ENCODE peak calls at places on chromosomes 2 and 18, in four cellular contexts. N, C, E and P are unnamed samples.

GRCh38 chr18:26863921-26864497 is 1.5 kb downstream of the AQP4 start:
- DNase-seq in E (no peak), N (no peak), C (no peak), P (no peak)

GRCh38 chr2:164746713-164747112 is 94.9 kb downstream of the COBLL1 start:
- DNase-seq in C (no peak), E (no peak), N (no peak), P (no peak)

GRCh38 chr2:133139847-133140533 is 428.3 kb downstream of the NCKAP5 start:
- DNase-seq in E (peak; percentile 10), C (no peak), N (no peak), P (no peak)

GRCh38 chr2:198791623-198792022 is 666.1 kb downstream of the SATB2 start:
- DNase-seq in E (no peak), C (no peak), N (no peak), P (no peak)

GRCh38 chr2:40165503-40165867 is 286.4 kb downstream of the SLC8A1 start:
- DNase-seq in N (no peak), C (no peak), E (no peak), P (no peak)

GRCh38 chr2:238864207-238865014 is 16.5 kb downstream of the TWIST2 start:
- DNase-seq in E (peak; percentile 98), C (peak; percentile 89), N (peak; percentile 87), P (peak; percentile 97)

GRCh38 chr2:95309599-95309998 is 12.5 kb downstream of the KCNIP3 start:
- DNase-seq in C (no peak), E (peak; percentile 12), N (no peak), P (no peak)

GRCh38 chr2:42100696-42101585 is 53.1 kb downstream of the PKDCC start:
- DNase-seq in E (peak; percentile 86), C (peak; percentile 75), N (peak; percentile 95), P (peak; percentile 30)

GRCh38 chr2:121197369-121198091 is 87.5 kb downstream of the TFCP2L1 start:
- DNase-seq in C (peak; percentile 73), N (peak; percentile 93), E (peak; percentile 55), P (peak; percentile 93)

GRCh38 chr18:50356036-50356945 is 18.6 kb upstream of the SKA1 start:
- DNase-seq in C (no peak), E (no peak), N (no peak), P (peak; percentile 61)

GRCh38 chr2:232586943-232587342 is 36.5 kb downstream of the EIF4E2 start:
- DNase-seq in E (no peak), C (no peak), N (no peak), P (no peak)

GRCh38 chr2:61632276-61633169 is 94.4 kb upstream of the XPO1 start:
- DNase-seq in C (no peak), N (no peak), E (peak; percentile 28), P (peak; percentile 4)

GRCh38 chr2:120822908-120823307 is 87.2 kb downstream of the GLI2 start:
- DNase-seq in E (no peak), N (no peak), C (no peak), P (no peak)

GRCh38 chr2:237336131-237336530 is 77.8 kb downstream of the COL6A3 start:
- DNase-seq in N (no peak), C (no peak), E (no peak), P (no peak)

GRCh38 chr2:145068509-145068908 is 548.6 kb upstream of the ZEB2 start:
- DNase-seq in N (no peak), E (no peak), C (no peak), P (peak; percentile 58)

GRCh38 chr2:237464757-237465391 is 22.2 kb upstream of the MLPH start:
- DNase-seq in N (no peak), C (no peak), E (no peak), P (no peak)

GRCh38 chr2:88651646-88652045 is 24.4 kb upstream of the EIF2AK3 start:
- DNase-seq in C (no peak), E (no peak), N (no peak), P (peak; percentile 31)

GRCh38 chr2:218711550-218711929 is 905 bp downstream of the TTLL4 start:
- DNase-seq in N (no peak), E (peak; percentile 32), C (no peak), P (peak; percentile 9)

GRCh38 chr2:207768168-207768890 is 1.4 kb downstream of the FZD5 start:
- DNase-seq in C (peak; percentile 61), N (peak; percentile 87), E (peak; percentile 46), P (peak; percentile 74)

GRCh38 chr2:222355860-222356259 is 57.1 kb upstream of the PAX3 start:
- DNase-seq in E (peak; percentile 21), C (no peak), N (no peak), P (no peak)

GRCh38 chr2:28175028-28175427 is 217.6 kb upstream of the FOSL2 start:
- DNase-seq in C (no peak), E (no peak), N (no peak), P (peak; percentile 11)

GRCh38 chr2:46010925-46011490 is 286.2 kb upstream of the EPAS1 start:
- DNase-seq in C (no peak), N (no peak), E (peak; percentile 64), P (peak; percentile 58)

GRCh38 chr2:96152301-96153165 is 7.3 kb upstream of the DUSP2 start:
- DNase-seq in N (no peak), C (peak; percentile 4), E (no peak), P (no peak)

GRCh38 chr2:193517615-193518014 is 1322.9 kb upstream of the TMEFF2 start:
- DNase-seq in E (no peak), C (no peak), N (no peak), P (no peak)

GRCh38 chr2:119483395-119483753 is 40.9 kb downstream of the SCTR start:
- DNase-seq in N (no peak), E (no peak), C (no peak), P (no peak)

GRCh38 chr18:59988098-59988706 is 88.4 kb downstream of the PMAIP1 start:
- DNase-seq in N (no peak), E (peak; percentile 68), C (peak; percentile 46), P (peak; percentile 76)

GRCh38 chr2:121902616-121903015 is 147.2 kb downstream of the TSN start:
- DNase-seq in E (no peak), C (no peak), N (no peak), P (no peak)

DNA sequence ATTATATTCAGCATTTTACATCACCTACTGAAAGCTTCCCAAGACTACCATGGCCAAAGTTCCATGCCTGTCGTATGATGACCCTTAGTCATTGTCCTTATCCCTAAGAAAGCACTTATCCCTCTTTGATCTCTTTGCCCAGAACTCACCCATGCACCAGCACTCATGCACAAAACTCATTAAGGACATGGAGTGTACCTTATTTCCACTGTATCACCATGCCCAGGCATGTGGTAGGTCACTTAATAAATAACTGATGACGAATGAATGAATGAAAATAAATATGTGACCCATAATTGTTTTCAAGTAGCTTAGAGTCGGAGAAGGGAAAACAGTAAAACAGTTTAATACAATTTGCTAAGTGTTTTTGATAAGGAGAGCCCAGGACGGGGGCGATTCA is 220.1 kb downstream of the IKZF2 start:
- DNase-seq in E (no peak), N (no peak), C (no peak), P (no peak)
- H3K4me3 ChIP-seq in E (no peak overlapping the region), N (no peak overlapping the region), C (no peak overlapping the region), P (no peak overlapping the region)

GRCh38 chr18:36427369-36427768 is 129.9 kb downstream of the FHOD3 start:
- DNase-seq in N (no peak), E (no peak), C (no peak), P (no peak)

GRCh38 chr18:36427831-36428230 is 130.3 kb downstream of the FHOD3 start:
- DNase-seq in C (no peak), E (no peak), N (no peak), P (no peak)

GRCh38 chr18:36436387-36436786 is 138.9 kb downstream of the FHOD3 start:
- DNase-seq in C (no peak), N (no peak), E (no peak), P (no peak)

GRCh38 chr18:36428431-36429029 is 131.0 kb downstream of the FHOD3 start:
- DNase-seq in C (no peak), E (no peak), N (no peak), P (no peak)

DNA sequence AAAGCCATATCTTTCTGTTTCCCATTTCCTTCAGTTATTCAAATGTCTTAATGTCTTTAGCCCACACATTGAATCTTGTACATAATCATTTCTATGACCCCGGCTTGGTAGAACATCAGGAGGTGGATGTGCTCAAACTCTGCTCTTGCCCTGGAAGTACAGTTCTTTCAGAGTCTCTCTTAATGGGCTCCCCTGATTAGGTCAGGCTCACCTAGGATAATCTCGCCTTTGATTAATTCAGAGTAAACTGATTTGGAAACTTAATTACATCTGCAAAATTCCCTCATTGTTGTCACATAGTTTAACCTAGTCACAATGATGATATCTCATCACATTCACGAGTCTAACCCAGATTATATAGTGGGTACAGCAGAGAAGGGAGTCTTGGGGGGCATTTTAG is 135.4 kb downstream of the FHOD3 start:
- DNase-seq in E (no peak), C (no peak), N (no peak), P (no peak)
- TF ChIP-seq CTCF in E (no peak), C (no peak), N (no peak), P (no peak)

DNA sequence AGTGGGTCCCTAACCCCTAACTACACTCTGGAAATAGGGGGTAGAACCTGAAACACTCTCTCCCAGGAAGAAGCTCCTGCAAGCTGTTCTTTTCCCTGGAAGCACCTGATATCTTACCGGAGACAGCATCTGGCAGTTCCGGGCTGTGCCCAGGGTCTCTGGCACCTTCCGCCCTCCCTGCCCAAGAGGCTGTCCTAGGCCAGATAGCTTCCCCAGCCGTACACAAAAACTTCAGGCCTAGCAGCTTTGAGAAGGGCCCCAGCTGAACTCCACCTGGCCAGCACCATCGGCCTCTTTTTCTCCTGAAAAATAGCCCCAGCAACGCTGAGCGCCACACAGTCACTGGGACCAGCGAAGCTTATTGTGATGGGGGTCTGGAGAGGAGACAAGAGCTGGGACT is 9.7 kb downstream of the OSR1 start:
- DNase-seq in C (no peak), N (peak; percentile 53), E (no peak), P (no peak)
- H3K4me3 ChIP-seq in C (no peak overlapping the region), N (peak overlapping the region; percentile 77), E (peak overlapping the region; percentile 85), P (no peak overlapping the region)

GRCh38 chr18:55779461-55779710 is 191.4 kb upstream of the TCF4 start:
- DNase-seq in C (no peak), E (no peak), N (no peak), P (peak; percentile 50)

GRCh38 chr18:55778731-55779460 is 190.9 kb upstream of the TCF4 start:
- DNase-seq in C (no peak), N (no peak), E (no peak), P (peak; percentile 72)

GRCh38 chr18:55777666-55778304 is 189.8 kb upstream of the TCF4 start:
- DNase-seq in E (no peak), N (no peak), C (no peak), P (no peak)

GRCh38 chr18:55774505-55774904 is 186.5 kb upstream of the TCF4 start:
- DNase-seq in C (no peak), E (no peak), N (no peak), P (no peak)

GRCh38 chr18:55775972-55776371 is 188.0 kb upstream of the TCF4 start:
- DNase-seq in N (no peak), C (no peak), E (no peak), P (no peak)
- TF ChIP-seq CTCF in N (no peak), C (no peak), E (peak; percentile 27), P (no peak)

GRCh38 chr2:43220229-43220981 is 6.0 kb downstream of the ZFP36L2 start:
- DNase-seq in E (no peak), C (no peak), N (no peak), P (peak; percentile 54)
- H3K4me3 ChIP-seq in E (peak overlapping the region; percentile 38), C (peak overlapping the region; percentile 85), N (peak overlapping the region; percentile 72), P (peak overlapping the region; percentile 93)